ENCODE peak calls at places on chromosomes 11 and 22, in seven cellular contexts. V, M, H, Y, F, W and R are unnamed samples.

GRCh38 chr11:103532133-103532788 is 423.0 kb downstream of the DYNC2H1 start:
- DNase-seq in H (no peak), Y (peak; percentile 84), W (peak; percentile 65), F (peak; percentile 48), V (no peak), M (no peak), R (no peak)

GRCh38 chr11:96246718-96247540 is 96.1 kb downstream of the MAML2 start:
- DNase-seq in M (no peak), V (no peak), H (no peak), F (peak; percentile 73), W (peak; percentile 82), Y (peak; percentile 81), R (no peak)

GRCh38 chr11:43392713-43393112 is 34.0 kb downstream of the TTC17 start:
- DNase-seq in W (no peak), Y (no peak), M (no peak), F (no peak), H (no peak), V (no peak), R (no peak)

GRCh38 chr22:18979957-18980356 is 43.9 kb upstream of the PRODH start:
- DNase-seq in Y (no peak), V (no peak), W (no peak), H (peak; percentile 3), F (no peak), M (no peak), R (peak; percentile 10)

GRCh38 chr11:90556026-90556425 is 333.2 kb upstream of the CHORDC1 start:
- DNase-seq in M (no peak), W (no peak), Y (no peak), V (no peak), F (no peak), H (no peak), R (no peak)

GRCh38 chr22:49995059-49995412 is 17.5 kb downstream of the IL17REL start:
- DNase-seq in W (no peak), F (no peak), H (no peak), V (no peak), Y (no peak), M (no peak), R (no peak)

GRCh38 chr22:49976439-49977175 is 16.0 kb downstream of the PIM3 start:
- DNase-seq in F (no peak), W (no peak), Y (no peak), V (no peak), M (no peak), H (no peak), R (no peak)

GRCh38 chr11:61480936-61481335 is 27.6 kb upstream of the LRRC10B start:
- DNase-seq in M (no peak), F (no peak), W (peak; percentile 35), V (no peak), Y (no peak), H (no peak), R (no peak)

GRCh38 chr11:61049066-61049382 is 53.3 kb upstream of the CD5 start:
- DNase-seq in H (no peak), M (no peak), F (no peak), V (no peak), Y (no peak), W (no peak), R (no peak)

GRCh38 chr11:93720522-93720921 is 20.8 kb downstream of the TAF1D start:
- DNase-seq in H (no peak), Y (no peak), F (no peak), M (no peak), V (no peak), W (no peak), R (no peak)

GRCh38 chr11:26088391-26088790 is 243.5 kb upstream of the ANO3 start:
- DNase-seq in H (no peak), M (no peak), F (peak; percentile 41), V (no peak), W (peak; percentile 39), Y (peak; percentile 54), R (no peak)

GRCh38 chr11:1988667-1989317 is 8.8 kb downstream of the H19 start:
- DNase-seq in Y (no peak), F (no peak), W (no peak), M (no peak), V (no peak), H (no peak), R (peak; percentile 17)

GRCh38 chr22:39943941-39944624 is 16.1 kb upstream of the TMA7B start:
- DNase-seq in W (no peak), Y (no peak), H (no peak), M (no peak), F (no peak), V (no peak), R (no peak)

GRCh38 chr11:123357990-123358827 is 71.9 kb upstream of the GRAMD1B start:
- DNase-seq in F (no peak), M (no peak), Y (peak; percentile 54), W (no peak), V (peak; percentile 8), H (no peak), R (peak; percentile 52)

GRCh38 chr22:37482244-37482643 is 3.9 kb downstream of the MFNG start:
- DNase-seq in H (no peak), W (no peak), Y (no peak), V (no peak), F (no peak), M (no peak), R (no peak)

GRCh38 chr11:45063669-45064068 is 82.8 kb upstream of the PRDM11 start:
- DNase-seq in W (no peak), Y (no peak), F (no peak), M (no peak), H (no peak), V (no peak), R (no peak)